ENCODE peak calls at places on chromosomes 13 and 19, in six cellular contexts. One of them, this sample, is unnamed.
A peak's percentile ranks its signal among the peaks of the same experiment; 100 is the strongest.

GRCh38 chr19:10430505-10431253 is 10.3 kb downstream of the PDE4A start:
- DNase-seq in Peyer's patch: no peak
- DNase-seq in KBM-7: no peak
- DNase-seq in activated T-cell treated with anti-CD3 and anti-CD28 coated beads for 1 hour: no peak
- DNase-seq in posterior vena cava: peak; percentile 90
- DNase-seq in tibial nerve: no peak
- DNase-seq in this sample: peak; percentile 83

GRCh38 chr13:30441304-30441703 is 19.0 kb downstream of the UBE2L5 start:
- DNase-seq in Peyer's patch: no peak
- DNase-seq in KBM-7: no peak
- DNase-seq in activated T-cell treated with anti-CD3 and anti-CD28 coated beads for 1 hour: no peak
- DNase-seq in posterior vena cava: no peak
- DNase-seq in tibial nerve: no peak
- DNase-seq in this sample: no peak

GRCh38 chr19:56504581-56504980 is 3.1 kb upstream of the ZNF471 start:
- DNase-seq in Peyer's patch: no peak
- DNase-seq in KBM-7: no peak
- DNase-seq in activated T-cell treated with anti-CD3 and anti-CD28 coated beads for 1 hour: no peak
- DNase-seq in posterior vena cava: no peak
- DNase-seq in tibial nerve: no peak
- DNase-seq in this sample: no peak

GRCh38 chr19:39506944-39507714 is 7.8 kb upstream of the SELENOV start:
- DNase-seq in Peyer's patch: peak; percentile 53
- DNase-seq in KBM-7: peak; percentile 85
- DNase-seq in activated T-cell treated with anti-CD3 and anti-CD28 coated beads for 1 hour: peak; percentile 22
- DNase-seq in posterior vena cava: no peak
- DNase-seq in tibial nerve: no peak
- DNase-seq in this sample: no peak

GRCh38 chr13:33318037-33318436 is 32.5 kb upstream of the STARD13 start:
- DNase-seq in Peyer's patch: no peak
- DNase-seq in KBM-7: no peak
- DNase-seq in activated T-cell treated with anti-CD3 and anti-CD28 coated beads for 1 hour: no peak
- DNase-seq in posterior vena cava: no peak
- DNase-seq in tibial nerve: no peak
- DNase-seq in this sample: no peak

GRCh38 chr13:98390086-98390697 is 186.7 kb downstream of the STK24 start:
- DNase-seq in Peyer's patch: no peak
- DNase-seq in KBM-7: no peak
- DNase-seq in activated T-cell treated with anti-CD3 and anti-CD28 coated beads for 1 hour: no peak
- DNase-seq in posterior vena cava: peak; percentile 84
- DNase-seq in tibial nerve: no peak
- DNase-seq in this sample: no peak

GRCh38 chr19:12695997-12696365 is 450 bp downstream of the FBXW9 start:
- DNase-seq in Peyer's patch: no peak
- DNase-seq in KBM-7: no peak
- DNase-seq in activated T-cell treated with anti-CD3 and anti-CD28 coated beads for 1 hour: no peak
- DNase-seq in posterior vena cava: no peak
- DNase-seq in tibial nerve: no peak
- DNase-seq in this sample: no peak

GRCh38 chr13:37495046-37495445 is 103.5 kb downstream of the POSTN start:
- DNase-seq in Peyer's patch: no peak
- DNase-seq in KBM-7: no peak
- DNase-seq in activated T-cell treated with anti-CD3 and anti-CD28 coated beads for 1 hour: no peak
- DNase-seq in posterior vena cava: no peak
- DNase-seq in tibial nerve: no peak
- DNase-seq in this sample: no peak

GRCh38 chr19:38928406-38929001 is 2.1 kb downstream of the SARS2 start:
- DNase-seq in Peyer's patch: no peak
- DNase-seq in KBM-7: no peak
- DNase-seq in activated T-cell treated with anti-CD3 and anti-CD28 coated beads for 1 hour: no peak
- DNase-seq in posterior vena cava: no peak
- DNase-seq in tibial nerve: no peak
- DNase-seq in this sample: no peak

GRCh38 chr13:73462241-73462640 is 403.4 kb downstream of the KLF5 start:
- DNase-seq in Peyer's patch: no peak
- DNase-seq in KBM-7: no peak
- DNase-seq in activated T-cell treated with anti-CD3 and anti-CD28 coated beads for 1 hour: no peak
- DNase-seq in posterior vena cava: no peak
- DNase-seq in tibial nerve: no peak
- DNase-seq in this sample: no peak

GRCh38 chr19:49590971-49591730 is at the start of gene PRR12:
- DNase-seq in Peyer's patch: peak; percentile 84
- DNase-seq in KBM-7: peak; percentile 85
- DNase-seq in activated T-cell treated with anti-CD3 and anti-CD28 coated beads for 1 hour: peak; percentile 54
- DNase-seq in posterior vena cava: no peak
- DNase-seq in tibial nerve: no peak
- DNase-seq in this sample: peak; percentile 74

GRCh38 chr19:19554074-19555023 is 16.3 kb downstream of the CILP2 start:
- DNase-seq in Peyer's patch: no peak
- DNase-seq in KBM-7: no peak
- DNase-seq in activated T-cell treated with anti-CD3 and anti-CD28 coated beads for 1 hour: peak; percentile 54
- DNase-seq in posterior vena cava: no peak
- DNase-seq in tibial nerve: no peak
- DNase-seq in this sample: peak; percentile 74

GRCh38 chr19:10206226-10206873 is 11.6 kb upstream of the DNMT1 start:
- DNase-seq in Peyer's patch: no peak
- DNase-seq in KBM-7: no peak
- DNase-seq in activated T-cell treated with anti-CD3 and anti-CD28 coated beads for 1 hour: no peak
- DNase-seq in posterior vena cava: no peak
- DNase-seq in tibial nerve: no peak
- DNase-seq in this sample: peak; percentile 72

GRCh38 chr13:20350819-20351218 is 118.7 kb upstream of the GJB6 start:
- DNase-seq in Peyer's patch: no peak
- DNase-seq in KBM-7: no peak
- DNase-seq in activated T-cell treated with anti-CD3 and anti-CD28 coated beads for 1 hour: no peak
- DNase-seq in posterior vena cava: no peak
- DNase-seq in tibial nerve: no peak
- DNase-seq in this sample: no peak

GRCh38 chr13:112213467-112214245 is 146.7 kb downstream of the SOX1 start:
- DNase-seq in Peyer's patch: peak; percentile 79
- DNase-seq in KBM-7: no peak
- DNase-seq in activated T-cell treated with anti-CD3 and anti-CD28 coated beads for 1 hour: no peak
- DNase-seq in posterior vena cava: no peak
- DNase-seq in tibial nerve: no peak
- DNase-seq in this sample: peak; percentile 66

GRCh38 chr13:44313674-44314073 is 60.0 kb upstream of the SERP2 start:
- DNase-seq in Peyer's patch: no peak
- DNase-seq in KBM-7: peak; percentile 45
- DNase-seq in activated T-cell treated with anti-CD3 and anti-CD28 coated beads for 1 hour: no peak
- DNase-seq in posterior vena cava: no peak
- DNase-seq in tibial nerve: no peak
- DNase-seq in this sample: no peak

GRCh38 chr19:13463296-13463695 is 43.0 kb downstream of the CACNA1A start:
- DNase-seq in Peyer's patch: no peak
- DNase-seq in KBM-7: peak; percentile 15
- DNase-seq in activated T-cell treated with anti-CD3 and anti-CD28 coated beads for 1 hour: no peak
- DNase-seq in posterior vena cava: no peak
- DNase-seq in tibial nerve: no peak
- DNase-seq in this sample: no peak

GRCh38 chr19:53511933-53512374 is 26.0 kb upstream of the ZNF331 start:
- DNase-seq in Peyer's patch: no peak
- DNase-seq in KBM-7: peak; percentile 50
- DNase-seq in activated T-cell treated with anti-CD3 and anti-CD28 coated beads for 1 hour: peak; percentile 33
- DNase-seq in posterior vena cava: no peak
- DNase-seq in tibial nerve: peak; percentile 29
- DNase-seq in this sample: peak; percentile 72

GRCh38 chr13:110973007-110973700 is 58.3 kb upstream of the ANKRD10 start:
- DNase-seq in Peyer's patch: no peak
- DNase-seq in KBM-7: no peak
- DNase-seq in activated T-cell treated with anti-CD3 and anti-CD28 coated beads for 1 hour: no peak
- DNase-seq in posterior vena cava: no peak
- DNase-seq in tibial nerve: no peak
- DNase-seq in this sample: no peak

GRCh38 chr19:9498183-9498902 is at the start of gene ZNF560:
- DNase-seq in Peyer's patch: no peak
- DNase-seq in KBM-7: no peak
- DNase-seq in activated T-cell treated with anti-CD3 and anti-CD28 coated beads for 1 hour: no peak
- DNase-seq in posterior vena cava: no peak
- DNase-seq in tibial nerve: no peak
- DNase-seq in this sample: no peak

GRCh38 chr13:41548870-41549269 is 91.5 kb downstream of the RGCC start:
- DNase-seq in Peyer's patch: no peak
- DNase-seq in KBM-7: no peak
- DNase-seq in activated T-cell treated with anti-CD3 and anti-CD28 coated beads for 1 hour: no peak
- DNase-seq in posterior vena cava: no peak
- DNase-seq in tibial nerve: no peak
- DNase-seq in this sample: no peak

GRCh38 chr13:27980280-27980998 is 8.1 kb downstream of the URAD start:
- DNase-seq in Peyer's patch: peak; percentile 75
- DNase-seq in KBM-7: no peak
- DNase-seq in activated T-cell treated with anti-CD3 and anti-CD28 coated beads for 1 hour: no peak
- DNase-seq in posterior vena cava: peak; percentile 73
- DNase-seq in tibial nerve: no peak
- DNase-seq in this sample: no peak

GRCh38 chr19:40610396-40611064 is 9.4 kb downstream of the LTBP4 start:
- DNase-seq in Peyer's patch: peak; percentile 77
- DNase-seq in KBM-7: no peak
- DNase-seq in activated T-cell treated with anti-CD3 and anti-CD28 coated beads for 1 hour: peak; percentile 51
- DNase-seq in posterior vena cava: peak; percentile 91
- DNase-seq in tibial nerve: no peak
- DNase-seq in this sample: peak; percentile 85

GRCh38 chr13:91123456-91124127 is 223.9 kb upstream of the MIR17HG start:
- DNase-seq in Peyer's patch: no peak
- DNase-seq in KBM-7: peak; percentile 49
- DNase-seq in activated T-cell treated with anti-CD3 and anti-CD28 coated beads for 1 hour: no peak
- DNase-seq in posterior vena cava: no peak
- DNase-seq in tibial nerve: no peak
- DNase-seq in this sample: no peak

GRCh38 chr13:98746968-98747367 is 5.5 kb downstream of the SLC15A1 start:
- DNase-seq in Peyer's patch: peak; percentile 69
- DNase-seq in KBM-7: no peak
- DNase-seq in activated T-cell treated with anti-CD3 and anti-CD28 coated beads for 1 hour: no peak
- DNase-seq in posterior vena cava: no peak
- DNase-seq in tibial nerve: no peak
- DNase-seq in this sample: no peak

GRCh38 chr13:30431269-30431950 is 9.1 kb downstream of the UBE2L5 start:
- DNase-seq in Peyer's patch: no peak
- DNase-seq in KBM-7: no peak
- DNase-seq in activated T-cell treated with anti-CD3 and anti-CD28 coated beads for 1 hour: no peak
- DNase-seq in posterior vena cava: no peak
- DNase-seq in tibial nerve: no peak
- DNase-seq in this sample: no peak

GRCh38 chr19:57671124-57671895 is 2.6 kb downstream of the ZSCAN4 start:
- DNase-seq in Peyer's patch: no peak
- DNase-seq in KBM-7: no peak
- DNase-seq in activated T-cell treated with anti-CD3 and anti-CD28 coated beads for 1 hour: no peak
- DNase-seq in posterior vena cava: no peak
- DNase-seq in tibial nerve: no peak
- DNase-seq in this sample: no peak

GRCh38 chr13:94444826-94445225 is 34.7 kb downstream of the DCT start:
- DNase-seq in Peyer's patch: no peak
- DNase-seq in KBM-7: no peak
- DNase-seq in activated T-cell treated with anti-CD3 and anti-CD28 coated beads for 1 hour: no peak
- DNase-seq in posterior vena cava: no peak
- DNase-seq in tibial nerve: no peak
- DNase-seq in this sample: no peak

GRCh38 chr13:33636955-33637670 is 180.8 kb upstream of the RFC3 start:
- DNase-seq in Peyer's patch: no peak
- DNase-seq in KBM-7: no peak
- DNase-seq in activated T-cell treated with anti-CD3 and anti-CD28 coated beads for 1 hour: no peak
- DNase-seq in posterior vena cava: no peak
- DNase-seq in tibial nerve: no peak
- DNase-seq in this sample: no peak

GRCh38 chr13:29493796-29494195 is 101.7 kb downstream of the SLC7A1 start:
- DNase-seq in Peyer's patch: no peak
- DNase-seq in KBM-7: no peak
- DNase-seq in activated T-cell treated with anti-CD3 and anti-CD28 coated beads for 1 hour: no peak
- DNase-seq in posterior vena cava: no peak
- DNase-seq in tibial nerve: no peak
- DNase-seq in this sample: no peak

GRCh38 chr19:9070066-9070465 is 16.8 kb upstream of the OR1M1 start:
- DNase-seq in Peyer's patch: no peak
- DNase-seq in KBM-7: no peak
- DNase-seq in activated T-cell treated with anti-CD3 and anti-CD28 coated beads for 1 hour: no peak
- DNase-seq in posterior vena cava: no peak
- DNase-seq in tibial nerve: no peak
- DNase-seq in this sample: no peak

GRCh38 chr19:43470288-43470687 is 4.9 kb upstream of the LYPD3 start:
- DNase-seq in Peyer's patch: no peak
- DNase-seq in KBM-7: no peak
- DNase-seq in activated T-cell treated with anti-CD3 and anti-CD28 coated beads for 1 hour: peak; percentile 37
- DNase-seq in posterior vena cava: no peak
- DNase-seq in tibial nerve: no peak
- DNase-seq in this sample: no peak

GRCh38 chr13:84136582-84136981 is 254.3 kb upstream of the SLITRK1 start:
- DNase-seq in Peyer's patch: no peak
- DNase-seq in KBM-7: no peak
- DNase-seq in activated T-cell treated with anti-CD3 and anti-CD28 coated beads for 1 hour: no peak
- DNase-seq in posterior vena cava: no peak
- DNase-seq in tibial nerve: no peak
- DNase-seq in this sample: no peak

GRCh38 chr13:46687810-46688209 is 109.2 kb downstream of the ESD start:
- DNase-seq in Peyer's patch: no peak
- DNase-seq in KBM-7: no peak
- DNase-seq in activated T-cell treated with anti-CD3 and anti-CD28 coated beads for 1 hour: no peak
- DNase-seq in posterior vena cava: no peak
- DNase-seq in tibial nerve: no peak
- DNase-seq in this sample: no peak

GRCh38 chr13:85366759-85367417 is 432.3 kb downstream of the SLITRK6 start:
- DNase-seq in Peyer's patch: no peak
- DNase-seq in KBM-7: no peak
- DNase-seq in activated T-cell treated with anti-CD3 and anti-CD28 coated beads for 1 hour: no peak
- DNase-seq in posterior vena cava: no peak
- DNase-seq in tibial nerve: no peak
- DNase-seq in this sample: no peak

GRCh38 chr19:29798783-29799182 is 13.0 kb upstream of the CCNE1 start:
- DNase-seq in Peyer's patch: no peak
- DNase-seq in KBM-7: no peak
- DNase-seq in activated T-cell treated with anti-CD3 and anti-CD28 coated beads for 1 hour: no peak
- DNase-seq in posterior vena cava: no peak
- DNase-seq in tibial nerve: no peak
- DNase-seq in this sample: no peak

GRCh38 chr13:65656740-65657329 is 1573.3 kb downstream of the PCDH9 start:
- DNase-seq in Peyer's patch: no peak
- DNase-seq in KBM-7: no peak
- DNase-seq in activated T-cell treated with anti-CD3 and anti-CD28 coated beads for 1 hour: no peak
- DNase-seq in posterior vena cava: no peak
- DNase-seq in tibial nerve: no peak
- DNase-seq in this sample: no peak

GRCh38 chr13:88068975-88069374 is 397.8 kb downstream of the SLITRK5 start:
- DNase-seq in Peyer's patch: no peak
- DNase-seq in KBM-7: peak; percentile 8
- DNase-seq in activated T-cell treated with anti-CD3 and anti-CD28 coated beads for 1 hour: no peak
- DNase-seq in posterior vena cava: no peak
- DNase-seq in tibial nerve: no peak
- DNase-seq in this sample: no peak

This sample was measured in lower lobe of right lung.